ENCODE peak calls at places on chromosomes 7 and 10, in six cellular contexts. P is lung, Y is NCI-H1092, O is upper lobe of left lung, T is neural crest cell, I is left ventricle myocardium inferior. X is an unnamed sample.
A peak's percentile ranks its signal among the peaks of the same experiment; 100 is the strongest.

GRCh38 chr7:28105234-28105633 is 75.4 kb downstream of the JAZF1 start:
- DNase-seq in O (no peak), I (no peak), Y (no peak), T (no peak), P (no peak), X (no peak)

GRCh38 chr10:46550076-46550790 is 6.2 kb downstream of the GPRIN2 start:
- DNase-seq in I (peak; percentile 17), T (no peak), Y (no peak), P (peak; percentile 30), O (peak; percentile 88), X (no peak)

GRCh38 chr10:102627446-102628293 is 16.6 kb upstream of the TRIM8 start:
- DNase-seq in P (no peak), I (peak; percentile 49), Y (no peak), O (peak; percentile 56), T (no peak), X (no peak)

GRCh38 chr7:109641445-109641844 is 1071.8 kb downstream of the DNAJB9 start:
- DNase-seq in T (no peak), Y (no peak), O (no peak), I (no peak), P (no peak), X (no peak)

GRCh38 chr7:6305330-6305729 is 32.9 kb upstream of the CYTH3 start:
- DNase-seq in I (no peak), P (no peak), T (no peak), O (no peak), Y (no peak), X (no peak)

GRCh38 chr7:55280031-55280454 is 85.1 kb upstream of the LANCL2 start:
- DNase-seq in Y (peak; percentile 88), T (peak; percentile 71), P (peak; percentile 61), O (no peak), I (peak; percentile 24), X (peak; percentile 61)

GRCh38 chr7:82017334-82017943 is 247.6 kb upstream of the HGF start:
- DNase-seq in T (no peak), P (no peak), Y (no peak), I (no peak), O (no peak), X (no peak)

GRCh38 chr7:151061241-151062110 is 2.1 kb downstream of the SLC4A2 start:
- DNase-seq in O (peak; percentile 84), T (no peak), Y (no peak), I (no peak), P (peak; percentile 66), X (peak; percentile 36)

GRCh38 chr10:131560166-131560565 is 248.6 kb upstream of the TCERG1L start:
- DNase-seq in Y (no peak), T (no peak), I (no peak), O (no peak), P (no peak), X (no peak)

GRCh38 chr7:63044721-63045120 is 953.9 kb upstream of the ZNF722 start:
- DNase-seq in T (no peak), P (no peak), I (no peak), Y (no peak), O (no peak), X (no peak)

GRCh38 chr10:129033790-129034272 is 433.2 kb upstream of the MGMT start:
- DNase-seq in P (no peak), I (no peak), T (peak; percentile 12), Y (no peak), O (peak; percentile 81), X (no peak)

GRCh38 chr7:39622609-39623311 is 612 bp upstream of the RALA start:
- DNase-seq in Y (peak; percentile 72), O (no peak), P (no peak), I (no peak), T (no peak), X (no peak)

GRCh38 chr10:28984431-28984830 is 304.4 kb upstream of the LYZL1 start:
- DNase-seq in P (peak; percentile 89), T (no peak), O (peak; percentile 61), Y (peak; percentile 16), I (peak; percentile 89), X (peak; percentile 60)

GRCh38 chr10:129192344-129193128 is 274.5 kb upstream of the MGMT start:
- DNase-seq in Y (no peak), O (no peak), I (peak; percentile 71), P (peak; percentile 36), T (no peak), X (peak; percentile 19)

GRCh38 chr7:151233111-151233701 is 923 bp downstream of the CHPF2 start:
- DNase-seq in T (no peak), P (peak; percentile 53), I (no peak), O (no peak), Y (no peak), X (no peak)

GRCh38 chr7:106464169-106464568 is 179.4 kb upstream of the NAMPT start:
- DNase-seq in P (no peak), T (no peak), I (no peak), O (no peak), Y (no peak), X (no peak)

GRCh38 chr10:26839966-26840627 is 20.7 kb downstream of the ABI1 start:
- DNase-seq in P (no peak), O (no peak), Y (no peak), T (no peak), I (no peak), X (no peak)

GRCh38 chr10:24811906-24812305 is 88.2 kb upstream of the ARHGAP21 start:
- DNase-seq in P (no peak), T (peak; percentile 15), I (peak; percentile 28), O (no peak), Y (no peak), X (no peak)

GRCh38 chr7:39644170-39644569 is 20.8 kb downstream of the RALA start:
- DNase-seq in I (no peak), P (no peak), O (no peak), T (no peak), Y (no peak), X (no peak)

GRCh38 chr7:131555565-131556054 is 818 bp downstream of the PODXL start:
- DNase-seq in Y (no peak), T (no peak), O (no peak), P (no peak), I (no peak), X (no peak)

GRCh38 chr7:43700059-43700501 is 29.2 kb downstream of the COA1 start:
- DNase-seq in I (no peak), T (no peak), Y (peak; percentile 46), P (no peak), O (no peak), X (no peak)

GRCh38 chr10:37654466-37654865 is 202.9 kb downstream of the ZNF248 start:
- DNase-seq in Y (no peak), O (peak; percentile 1), P (no peak), I (no peak), T (no peak), X (no peak)

X was measured in colonic mucosa.